ENCODE peak calls at places on chromosomes 7 and 10, in six cellular contexts. N is IMR-90, C is GM23248, W is DND-41, V is HepG2, F is neural progenitor cell. P is an unnamed sample.

GRCh38 chr10:118531105-118531851 is 64.2 kb downstream of the PRLHR start:
- DNase-seq in F (no peak), W (peak; percentile 35), C (peak; percentile 64), V (no peak), N (no peak), P (no peak)

GRCh38 chr10:123808873-123809272 is 82.7 kb downstream of the CPXM2 start:
- DNase-seq in W (no peak), N (no peak), C (peak; percentile 97), V (no peak), F (no peak), P (no peak)

GRCh38 chr10:25875555-25876165 is 58.4 kb upstream of the MYO3A start:
- DNase-seq in W (peak; percentile 76), N (peak; percentile 25), V (peak; percentile 60), C (peak; percentile 66), F (peak; percentile 87), P (no peak)

GRCh38 chr7:157312941-157313340 is 23.9 kb upstream of the DNAJB6 start:
- DNase-seq in F (no peak), V (no peak), N (no peak), C (no peak), W (peak; percentile 26), P (no peak)

GRCh38 chr10:102435529-102436233 is 3.3 kb upstream of the CUEDC2 start:
- DNase-seq in F (no peak), W (peak; percentile 77), N (no peak), C (peak; percentile 45), V (no peak), P (no peak)

GRCh38 chr7:73578342-73579124 is at the start of gene TBL2:
- DNase-seq in F (peak; percentile 100), N (peak; percentile 97), V (peak; percentile 94), W (peak; percentile 99), C (peak; percentile 100), P (peak; percentile 100)

GRCh38 chr7:44515595-44516268 is 25.3 kb upstream of the NUDCD3 start:
- DNase-seq in W (no peak), F (no peak), V (no peak), N (no peak), C (peak; percentile 25), P (no peak)

GRCh38 chr10:133231244-133231945 is 1.4 kb downstream of the UTF1 start:
- DNase-seq in W (no peak), C (no peak), V (no peak), N (no peak), F (no peak), P (peak; percentile 71)

GRCh38 chr10:12631787-12632562 is 282.6 kb downstream of the CAMK1D start:
- DNase-seq in V (peak; percentile 69), N (no peak), F (no peak), C (no peak), W (no peak), P (no peak)

GRCh38 chr10:18071591-18071990 is 68.6 kb upstream of the CACNB2 start:
- DNase-seq in F (no peak), C (no peak), W (no peak), V (no peak), N (no peak), P (no peak)

GRCh38 chr7:72416846-72417245 is 4.7 kb upstream of the CALN1 start:
- DNase-seq in N (no peak), W (no peak), C (no peak), F (no peak), V (no peak), P (no peak)

GRCh38 chr7:130943336-130943901 is 209.4 kb upstream of the KLF14 start:
- DNase-seq in C (peak; percentile 75), V (no peak), N (peak; percentile 97), W (no peak), F (no peak), P (no peak)

GRCh38 chr7:131692131-131692960 is 135.9 kb upstream of the PODXL start:
- DNase-seq in C (peak; percentile 69), V (peak; percentile 10), W (peak; percentile 52), F (peak; percentile 87), N (peak; percentile 7), P (peak; percentile 82)

GRCh38 chr10:22042557-22043326 is 39.2 kb upstream of the DNAJC1 start:
- DNase-seq in V (no peak), F (peak; percentile 39), W (no peak), N (no peak), C (no peak), P (no peak)

GRCh38 chr10:102669206-102670064 is 25.2 kb downstream of the TRIM8 start:
- DNase-seq in C (peak; percentile 80), F (peak; percentile 48), W (peak; percentile 33), V (peak; percentile 64), N (peak; percentile 43), P (peak; percentile 81)

GRCh38 chr10:31819393-31819820 is 109.2 kb downstream of the ARHGAP12 start:
- DNase-seq in N (no peak), F (no peak), W (no peak), V (no peak), C (peak; percentile 93), P (no peak)

GRCh38 chr10:97770265-97770664 is 1.5 kb downstream of the SFRP5 start:
- DNase-seq in C (no peak), V (no peak), F (no peak), N (no peak), W (no peak), P (no peak)

GRCh38 chr7:28755255-28755654 is 202.9 kb downstream of the TRIL start:
- DNase-seq in W (no peak), N (peak; percentile 63), F (no peak), C (peak; percentile 90), V (no peak), P (no peak)

GRCh38 chr10:1508096-1508495 is 229.2 kb downstream of the ADARB2 start:
- DNase-seq in V (no peak), F (no peak), W (no peak), C (no peak), N (no peak), P (no peak)

GRCh38 chr7:34823650-34824258 is 165.7 kb downstream of the NPSR1 start:
- DNase-seq in V (peak; percentile 22), W (peak; percentile 45), N (peak; percentile 46), F (peak; percentile 67), C (peak; percentile 59), P (no peak)

GRCh38 chr10:31707578-31708411 is 220.8 kb downstream of the ARHGAP12 start:
- DNase-seq in V (no peak), N (peak; percentile 77), F (peak; percentile 74), C (peak; percentile 86), W (peak; percentile 64), P (peak; percentile 86)

GRCh38 chr7:22864855-22865606 is 42.4 kb upstream of the TOMM7 start:
- DNase-seq in F (peak; percentile 15), C (no peak), V (peak; percentile 34), W (peak; percentile 21), N (no peak), P (no peak)

GRCh38 chr10:77744249-77744648 is 106.6 kb upstream of the KCNMA1 start:
- DNase-seq in W (no peak), C (peak; percentile 45), N (no peak), V (no peak), F (no peak), P (no peak)

GRCh38 chr7:27961255-27961654 is 219.3 kb downstream of the JAZF1 start:
- DNase-seq in C (peak; percentile 90), V (no peak), F (no peak), N (peak; percentile 47), W (no peak), P (no peak)

GRCh38 chr7:44184221-44184873 is 4.9 kb downstream of the GCK start:
- DNase-seq in N (peak; percentile 89), W (no peak), V (no peak), F (peak; percentile 19), C (peak; percentile 94), P (no peak)

GRCh38 chr7:80848841-80849240 is 70.0 kb downstream of the SEMA3C start:
- DNase-seq in V (no peak), N (no peak), F (no peak), W (no peak), C (no peak), P (no peak)

GRCh38 chr7:8378349-8379019 is 54.9 kb upstream of the NXPH1 start:
- DNase-seq in F (no peak), W (no peak), N (no peak), C (no peak), V (no peak), P (no peak)

GRCh38 chr7:73671317-73671651 is 3.7 kb downstream of the VPS37D start:
- DNase-seq in N (no peak), W (no peak), F (no peak), C (no peak), V (no peak), P (no peak)

GRCh38 chr7:90469554-90469953 is at the start of gene PTTG1IP2:
- DNase-seq in V (no peak), F (no peak), C (no peak), N (no peak), W (no peak), P (no peak)

GRCh38 chr7:92137531-92137930 is 3.3 kb upstream of the CYP51A1 start:
- DNase-seq in W (peak; percentile 27), V (no peak), N (no peak), C (no peak), F (no peak), P (no peak)

GRCh38 chr10:3206516-3207157 is 34.1 kb upstream of the PITRM1 start:
- DNase-seq in F (no peak), N (no peak), C (no peak), V (no peak), W (no peak), P (no peak)

GRCh38 chr7:31550432-31550831 is 36.5 kb downstream of the ITPRID1 start:
- DNase-seq in N (no peak), V (no peak), W (no peak), F (no peak), C (no peak), P (no peak)
- H3K4me3 ChIP-seq in N (no peak overlapping the region), V (no peak overlapping the region), W (no peak overlapping the region), F (no peak overlapping the region), C (no peak overlapping the region), P (no peak overlapping the region)

DNA sequence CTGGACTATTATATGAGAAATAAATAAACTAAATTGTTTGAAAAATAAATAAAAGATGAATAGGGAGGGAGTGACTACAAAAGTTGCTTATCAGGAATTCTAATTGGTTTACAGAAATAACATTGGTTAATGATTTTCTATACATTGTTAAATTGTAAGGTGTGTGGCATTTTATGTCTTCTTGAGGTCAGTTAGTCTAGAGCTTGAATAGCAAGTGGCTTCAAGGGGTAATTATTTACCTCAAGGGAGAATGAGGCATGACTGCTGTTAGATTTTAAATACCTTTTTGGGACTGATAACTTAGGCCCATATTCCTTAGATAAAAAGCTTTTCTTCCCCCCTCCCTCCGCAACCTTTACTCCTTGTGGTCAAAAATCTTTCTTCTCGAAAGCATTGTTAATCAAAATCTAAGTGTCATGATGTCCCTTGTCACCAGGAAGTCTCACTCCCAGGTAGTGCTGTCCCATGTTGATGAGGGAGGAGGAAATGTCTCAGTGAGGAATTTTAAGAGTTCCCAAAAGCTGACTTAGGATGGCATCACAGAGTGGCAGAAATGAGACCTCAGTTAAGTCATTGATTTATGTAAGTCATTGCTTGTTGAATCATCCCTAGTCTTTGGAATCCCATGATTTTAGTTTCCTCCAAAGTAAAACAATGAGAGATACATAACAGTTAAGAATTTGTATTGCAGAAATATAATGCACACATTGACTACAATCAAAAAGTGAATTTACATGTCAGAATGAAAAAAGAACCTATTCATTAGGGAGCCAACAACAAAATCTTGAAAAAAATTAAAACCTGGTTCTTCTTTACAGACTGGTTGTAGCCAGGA is 71.5 kb downstream of the MAPK8 start:
- DNase-seq in C (peak; percentile 19), W (no peak), F (no peak), V (no peak), N (peak; percentile 24), P (no peak)
- H3K9ac ChIP-seq in C (no peak overlapping the region), W (no peak overlapping the region), F (no peak overlapping the region), V (no peak overlapping the region), N (no peak overlapping the region), P (no peak overlapping the region)

GRCh38 chr7:48098846-48099245 is 9.8 kb downstream of the UPP1 start:
- DNase-seq in C (no peak), F (no peak), V (no peak), N (no peak), W (no peak), P (no peak)
- H3K36me3 ChIP-seq in C (peaks cover 43% of the 10 kb centered on the region), F (no peaks in the 10 kb centered on the region), V (peaks cover 15% of the 10 kb centered on the region), N (peaks cover 31% of the 10 kb centered on the region), W (no peaks in the 10 kb centered on the region), P (peaks cover 17% of the 10 kb centered on the region)

GRCh38 chr10:101042118-101042517 is 11.1 kb downstream of the SFXN3 start:
- DNase-seq in V (no peak), F (no peak), W (no peak), C (no peak), N (no peak), P (peak; percentile 7)
- H3K4me3 ChIP-seq in V (peak overlapping the region; percentile 52), F (no peak overlapping the region), W (peak overlapping the region; percentile 29), C (peak overlapping the region; percentile 87), N (peak overlapping the region; percentile 41), P (peak overlapping the region; percentile 65)